ENCODE peak calls at places on chromosome 11, in six cellular contexts. P, S, X, C, Q and K are unnamed samples.
A peak's percentile ranks its signal among the peaks of the same experiment; 100 is the strongest.

GRCh38 chr11:64253481-64253880 is 2.2 kb downstream of the PLCB3 start:
- DNase-seq in P (no peak), S (no peak), X (no peak), Q (no peak), C (no peak), K (no peak)

GRCh38 chr11:2041153-2041552 is 43.5 kb upstream of the H19 start:
- DNase-seq in P (no peak), C (no peak), Q (no peak), X (no peak), S (no peak), K (no peak)

GRCh38 chr11:43962383-43962969 is 20.0 kb downstream of the C11orf96 start:
- DNase-seq in S (no peak), P (no peak), Q (no peak), C (no peak), X (no peak), K (no peak)

GRCh38 chr11:6397636-6398035 is 7.4 kb downstream of the SMPD1 start:
- DNase-seq in P (no peak), C (no peak), S (no peak), X (no peak), Q (no peak), K (no peak)

GRCh38 chr11:12705874-12706273 is 31.7 kb downstream of the TEAD1 start:
- DNase-seq in C (no peak), X (no peak), P (no peak), S (no peak), Q (no peak), K (no peak)

GRCh38 chr11:129375731-129376657 is at the start of gene BARX2:
- DNase-seq in C (no peak), S (no peak), Q (no peak), X (peak; percentile 33), P (peak; percentile 26), K (peak; percentile 47)

GRCh38 chr11:9569588-9570164 is 3.8 kb upstream of the WEE1 start:
- DNase-seq in C (no peak), Q (no peak), S (no peak), P (no peak), X (no peak), K (no peak)

GRCh38 chr11:119518746-119519382 is 95.9 kb upstream of the THY1 start:
- DNase-seq in Q (no peak), X (no peak), C (peak; percentile 67), P (no peak), S (peak; percentile 25), K (peak; percentile 25)

GRCh38 chr11:45560935-45561330 is 104.5 kb downstream of the CHST1 start:
- DNase-seq in P (no peak), X (no peak), C (no peak), Q (no peak), S (no peak), K (no peak)

GRCh38 chr11:69138265-69138664 is 17.5 kb upstream of the SMIM38 start:
- DNase-seq in P (peak; percentile 54), X (no peak), Q (no peak), S (no peak), C (no peak), K (no peak)

GRCh38 chr11:134642206-134642605 is 230.2 kb upstream of the B3GAT1 start:
- DNase-seq in P (no peak), Q (no peak), S (no peak), C (no peak), X (no peak), K (no peak)

GRCh38 chr11:76604652-76605241 is 65.8 kb downstream of the LRRC32 start:
- DNase-seq in P (no peak), Q (no peak), C (no peak), X (no peak), S (no peak), K (no peak)

GRCh38 chr11:15800121-15800800 is 556.1 kb downstream of the SOX6 start:
- DNase-seq in P (no peak), X (no peak), Q (no peak), S (no peak), C (no peak), K (no peak)

GRCh38 chr11:103494491-103494890 is 385.3 kb downstream of the DYNC2H1 start:
- DNase-seq in S (no peak), X (no peak), Q (no peak), P (no peak), C (no peak), K (no peak)

GRCh38 chr11:67268036-67268683 is 1.9 kb downstream of the GRK2 start:
- DNase-seq in S (no peak), P (no peak), X (no peak), Q (peak; percentile 78), C (no peak), K (no peak)

GRCh38 chr11:61343792-61344745 is 11.0 kb downstream of the TKFC start:
- DNase-seq in X (no peak), Q (no peak), C (no peak), P (no peak), S (no peak), K (no peak)

GRCh38 chr11:107385361-107385982 is 72.2 kb downstream of the CWF19L2 start:
- DNase-seq in Q (no peak), P (peak; percentile 29), S (no peak), X (peak; percentile 88), C (no peak), K (no peak)

GRCh38 chr11:1744137-1744878 is 6.1 kb downstream of the IFITM10 start:
- DNase-seq in C (no peak), X (no peak), S (no peak), P (no peak), Q (no peak), K (no peak)

GRCh38 chr11:8384199-8384821 is 120.6 kb upstream of the LMO1 start:
- DNase-seq in C (peak; percentile 26), S (no peak), X (no peak), Q (no peak), P (no peak), K (peak; percentile 9)

GRCh38 chr11:35236667-35237003 is 97.7 kb downstream of the CD44 start:
- DNase-seq in P (no peak), C (no peak), X (no peak), S (no peak), Q (no peak), K (no peak)

GRCh38 chr11:118820412-118821357 is 29.7 kb upstream of the DDX6 start:
- DNase-seq in S (no peak), P (peak; percentile 50), Q (peak; percentile 99), X (no peak), C (no peak), K (no peak)

GRCh38 chr11:126153999-126154398 is 57.5 kb downstream of the RPUSD4 start:
- DNase-seq in P (peak; percentile 10), C (no peak), S (no peak), X (no peak), Q (no peak), K (peak; percentile 98)

GRCh38 chr11:73330569-73331093 is 22.6 kb downstream of the ARHGEF17 start:
- DNase-seq in P (no peak), S (no peak), X (peak; percentile 48), C (peak; percentile 45), Q (no peak), K (peak; percentile 48)

GRCh38 chr11:124329787-124330478 is 9.9 kb upstream of the OR8D2 start:
- DNase-seq in X (no peak), P (no peak), Q (peak; percentile 27), S (no peak), C (no peak), K (peak; percentile 20)

GRCh38 chr11:134755535-134755934 is 343.5 kb upstream of the B3GAT1 start:
- DNase-seq in X (no peak), C (no peak), P (no peak), S (no peak), Q (no peak), K (no peak)

GRCh38 chr11:84905411-84905810 is 721.7 kb downstream of the DLG2 start:
- DNase-seq in S (no peak), Q (no peak), P (no peak), C (no peak), X (no peak), K (no peak)

GRCh38 chr11:117171007-117171647 is 7.4 kb upstream of the SIDT2 start:
- DNase-seq in X (no peak), S (no peak), Q (no peak), P (no peak), C (no peak), K (no peak)

GRCh38 chr11:91174734-91175133 is 951.9 kb upstream of the CHORDC1 start:
- DNase-seq in Q (no peak), S (no peak), C (no peak), X (no peak), P (no peak), K (no peak)
- TF ChIP-seq MAX in Q (no peak), S (no peak), C (no peak), X (no peak), P (no peak), K (no peak)

GRCh38 chr11:65786786-65787636 is at the start of gene OVOL1:
- DNase-seq in X (no peak), C (no peak), S (no peak), P (peak; percentile 56), Q (no peak), K (no peak)
- TF ChIP-seq EZH2 in X (peak; percentile 36), C (no peak), S (no peak), P (no peak), Q (peak; percentile 97), K (peak; percentile 46)

DNA sequence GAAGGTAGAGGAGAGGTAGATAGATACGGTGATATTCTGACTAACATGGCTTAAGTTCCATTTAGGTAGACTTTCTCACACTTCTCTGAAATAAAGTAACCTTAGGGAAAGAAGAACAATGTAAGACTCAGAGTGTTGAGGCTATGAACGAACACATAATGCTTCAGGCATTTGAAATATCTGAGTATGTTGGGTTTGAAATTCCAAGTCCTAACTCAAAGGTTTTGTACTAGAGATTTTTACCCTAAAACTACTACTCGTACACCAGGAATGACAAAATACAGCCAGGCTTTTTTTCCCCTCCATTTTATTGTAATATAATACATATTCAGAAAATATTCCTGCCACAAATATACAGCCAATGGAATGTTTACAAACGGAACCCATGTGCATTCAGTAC is 592.6 kb downstream of the ETS1 start:
- DNase-seq in Q (no peak), C (no peak), S (no peak), X (no peak), P (no peak), K (no peak)
- TF ChIP-seq MAX in Q (no peak), C (no peak), S (no peak), X (no peak), P (no peak), K (no peak)

DNA sequence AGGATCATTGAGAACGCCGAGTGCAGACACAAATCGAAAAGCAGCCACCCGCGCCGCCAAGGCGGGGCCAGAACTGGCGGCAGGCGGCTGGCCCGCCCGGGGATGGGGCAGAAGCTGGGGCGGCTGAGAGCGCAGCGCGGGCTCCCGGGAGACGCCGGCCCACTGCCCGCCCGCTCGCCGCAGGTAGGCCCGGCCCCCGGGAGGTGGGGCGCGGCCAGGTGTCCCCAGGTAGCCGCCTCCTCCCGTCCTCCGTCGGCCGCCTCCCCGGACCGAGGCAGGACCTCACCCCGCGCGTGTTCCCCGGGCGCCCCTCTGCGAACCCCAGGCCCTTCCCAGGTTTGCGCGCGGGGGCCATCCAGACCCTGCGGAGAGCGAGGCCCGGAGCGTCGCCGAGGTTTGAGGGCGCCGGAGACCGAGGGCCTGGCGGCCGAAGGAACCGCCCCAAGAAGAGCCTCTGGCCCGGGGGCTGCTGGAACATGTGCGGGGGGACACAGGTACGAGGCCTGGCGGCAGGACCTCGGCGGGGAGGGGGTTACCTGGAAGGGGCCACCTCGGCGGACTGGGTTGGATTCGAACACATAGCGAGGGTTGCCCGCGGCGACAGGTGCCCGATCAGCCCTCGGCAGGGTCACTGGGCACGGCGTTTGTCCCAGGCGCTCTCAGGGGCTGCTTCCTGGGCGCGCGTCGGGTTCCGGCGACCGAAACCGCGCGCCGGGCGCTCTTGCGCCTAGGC is at the start of gene PRRG4:
- DNase-seq in S (no peak), P (no peak), X (no peak), Q (no peak), C (no peak), K (no peak)
- TF ChIP-seq EZH2 in S (peak; percentile 47), P (no peak), X (no peak), Q (no peak), C (no peak), K (no peak)